ENCODE peak calls at places on chromosomes 4 and X, in nine cellular contexts. Y is Panc1, O is right cardiac atrium, S is heart left ventricle, E is SJSA1, B is lower lobe of right lung, K is trophoblast cell, R is HCT116, F is A549. M is an unnamed sample.

GRCh38 chr4:40149960-40150385 is 46.9 kb upstream of the RHOH start:
- DNase-seq in Y (peak; percentile 41), O (no peak), S (peak; percentile 39), E (peak; percentile 19), B (no peak), K (peak; percentile 82), R (peak; percentile 71), F (peak; percentile 83), M (peak; percentile 63)

GRCh38 chr4:16727218-16727617 is 171.2 kb downstream of the LDB2 start:
- DNase-seq in Y (no peak), O (no peak), S (no peak), E (no peak), B (no peak), K (no peak), R (no peak), F (no peak), M (no peak)

GRCh38 chrX:94435799-94436198 is 761.8 kb downstream of the FAM133A start:
- DNase-seq in Y (no peak), O (no peak), S (no peak), E (no peak), B (no peak), K (peak; percentile 48), R (no peak), F (no peak), M (no peak)

GRCh38 chrX:139974496-139974895 is 9.2 kb upstream of the CXorf66 start:
- DNase-seq in Y (no peak), O (no peak), S (no peak), E (no peak), B (no peak), K (peak; percentile 14), R (no peak), F (no peak), M (no peak)

GRCh38 chrX:119784747-119785446 is 6.5 kb downstream of the RPL39 start:
- DNase-seq in Y (peak; percentile 38), O (no peak), S (no peak), E (peak; percentile 21), B (no peak), K (no peak), R (no peak), F (peak; percentile 51), M (no peak)

GRCh38 chr4:122762520-122762919 is 30.0 kb downstream of the BBS12 start:
- DNase-seq in Y (no peak), O (no peak), S (no peak), E (no peak), B (no peak), K (no peak), R (no peak), F (no peak), M (no peak)

GRCh38 chr4:56080384-56080783 is 131.6 kb downstream of the CEP135 start:
- DNase-seq in Y (no peak), O (no peak), S (no peak), E (no peak), B (no peak), K (no peak), R (no peak), F (no peak), M (no peak)

GRCh38 chr4:108484187-108484586 is 136.2 kb upstream of the RPL34 start:
- DNase-seq in Y (no peak), O (no peak), S (no peak), E (no peak), B (no peak), K (no peak), R (no peak), F (no peak), M (no peak)

GRCh38 chr4:77798385-77798784 is 20.8 kb downstream of the CNOT6L start:
- DNase-seq in Y (no peak), O (no peak), S (no peak), E (no peak), B (no peak), K (no peak), R (no peak), F (no peak), M (no peak)

GRCh38 chrX:12975670-12975965 is 708 bp downstream of the TMSB4X start:
- DNase-seq in Y (no peak), O (peak; percentile 72), S (peak; percentile 57), E (no peak), B (peak; percentile 58), K (no peak), R (no peak), F (no peak), M (no peak)

GRCh38 chr4:14196141-14196540 is 568.6 kb upstream of the BOD1L1 start:
- DNase-seq in Y (no peak), O (peak; percentile 69), S (peak; percentile 38), E (peak; percentile 1), B (peak; percentile 54), K (peak; percentile 2), R (no peak), F (peak; percentile 48), M (peak; percentile 37)

DNA sequence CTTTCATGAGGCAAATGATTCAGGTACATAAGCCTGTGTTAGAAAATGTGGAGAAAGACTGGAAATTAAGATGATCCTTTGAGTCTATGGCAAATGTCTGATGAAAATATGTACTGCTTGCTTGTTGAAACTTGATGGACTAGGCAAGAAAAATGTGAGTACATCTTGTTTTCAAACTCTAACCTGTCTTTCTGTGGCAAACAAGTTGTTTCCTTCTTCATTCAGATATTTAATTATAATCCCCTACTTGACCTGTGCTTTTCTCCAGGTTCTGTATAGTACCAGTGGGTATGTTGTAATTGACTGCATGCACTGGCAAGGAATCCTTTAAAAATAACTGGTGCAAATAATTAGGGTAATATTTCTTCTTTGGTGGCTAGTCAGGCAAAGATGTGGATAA is 136.7 kb downstream of the ARHGAP24 start:
- DNase-seq in Y (no peak), O (no peak), S (no peak), E (no peak), B (no peak), K (no peak), R (no peak), F (no peak), M (no peak)
- H3K4me1 ChIP-seq in Y (no peaks in the 10 kb centered on the region), O (no peaks in the 10 kb centered on the region), S (no peaks in the 10 kb centered on the region), E (no peaks in the 10 kb centered on the region), B (no peaks in the 10 kb centered on the region), K (no peaks in the 10 kb centered on the region), R (no peaks in the 10 kb centered on the region), F (no peaks in the 10 kb centered on the region), M (no peaks in the 10 kb centered on the region)

GRCh38 chr4:7868892-7869471 is 70.7 kb downstream of the AFAP1 start:
- DNase-seq in Y (no peak), O (no peak), S (no peak), E (no peak), B (no peak), K (no peak), R (no peak), F (no peak), M (no peak)

GRCh38 chr4:7871356-7871755 is 68.3 kb downstream of the AFAP1 start:
- DNase-seq in Y (no peak), O (no peak), S (no peak), E (no peak), B (no peak), K (no peak), R (no peak), F (no peak), M (no peak)

GRCh38 chr4:7874838-7875237 is 64.8 kb downstream of the AFAP1 start:
- DNase-seq in Y (no peak), O (no peak), S (no peak), E (no peak), B (no peak), K (no peak), R (no peak), F (no peak), M (no peak)

GRCh38 chr4:7873881-7874280 is 65.8 kb downstream of the AFAP1 start:
- DNase-seq in Y (no peak), O (no peak), S (no peak), E (no peak), B (no peak), K (no peak), R (no peak), F (no peak), M (no peak)

GRCh38 chr4:7872264-7872771 is 67.3 kb downstream of the AFAP1 start:
- DNase-seq in Y (no peak), O (peak; percentile 78), S (peak; percentile 60), E (peak; percentile 60), B (no peak), K (peak; percentile 94), R (no peak), F (peak; percentile 82), M (no peak)
- H3K4me3 ChIP-seq in Y (no peak overlapping the region), O (peak overlapping the region; percentile 55), S (no peak overlapping the region), E (no peak overlapping the region), B (no peak overlapping the region), K (no peak overlapping the region), R (no peak overlapping the region), F (peak overlapping the region; percentile 34), M (no peak overlapping the region)

GRCh38 chrX:67334323-67334722 is 209.5 kb upstream of the AR start:
- DNase-seq in Y (no peak), O (no peak), S (no peak), E (no peak), B (no peak), K (no peak), R (no peak), F (no peak), M (no peak)
- H3K9me3 ChIP-seq in Y (no peaks in the 10 kb centered on the region), O (no peaks in the 10 kb centered on the region), S (no peaks in the 10 kb centered on the region), E (no peaks in the 10 kb centered on the region), B (no peaks in the 10 kb centered on the region), K (no peaks in the 10 kb centered on the region), R (no peaks in the 10 kb centered on the region), F (no peaks in the 10 kb centered on the region), M (no peaks in the 10 kb centered on the region)

DNA sequence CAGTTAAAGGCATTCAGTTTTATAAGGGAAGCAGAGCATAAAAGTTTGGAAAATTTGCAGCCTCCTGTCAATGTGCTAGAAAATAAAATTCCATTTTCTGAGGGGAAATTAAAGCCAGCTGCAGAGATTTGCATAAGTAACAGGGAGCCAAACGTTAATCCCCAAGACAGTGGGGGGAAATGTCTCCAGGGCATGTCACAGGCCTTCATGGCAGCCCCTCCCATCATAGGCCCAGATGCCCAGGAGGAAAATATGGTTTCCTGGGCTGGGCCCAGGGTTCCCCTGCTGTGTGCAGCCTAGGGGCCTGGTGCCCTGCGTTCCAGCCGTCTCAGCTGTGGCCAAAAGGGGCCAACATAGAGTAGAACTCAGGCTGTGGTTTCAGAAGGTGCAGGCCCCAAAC is 9.3 kb downstream of the RNF4 start:
- DNase-seq in Y (no peak), O (no peak), S (no peak), E (no peak), B (no peak), K (no peak), R (no peak), F (no peak), M (no peak)
- H3K4me1 ChIP-seq in Y (peaks cover 4% of the 10 kb centered on the region), O (peaks cover 29% of the 10 kb centered on the region), S (peaks cover 71% of the 10 kb centered on the region), E (no peaks in the 10 kb centered on the region), B (peaks cover 65% of the 10 kb centered on the region), K (peaks cover 8% of the 10 kb centered on the region), R (no peaks in the 10 kb centered on the region), F (peaks cover 7% of the 10 kb centered on the region), M (peaks cover 3% of the 10 kb centered on the region)